ENCODE peak calls at places on chromosomes 1 and 21, in four cellular contexts. One of them, this sample, is unnamed.

GRCh38 chr1:199204231-199204630 is 565.4 kb downstream of the PTPRC start:
- DNase-seq in substantia nigra: no peak
- DNase-seq in RPMI8226: no peak
- DNase-seq in amniotic stem cell: no peak
- DNase-seq in this sample: no peak

GRCh38 chr1:108852541-108852940 is 4.4 kb downstream of the AKNAD1 start:
- DNase-seq in substantia nigra: peak
- DNase-seq in RPMI8226: no peak
- DNase-seq in amniotic stem cell: no peak
- DNase-seq in this sample: no peak

GRCh38 chr1:62194651-62195282 is at the start of gene L1TD1:
- DNase-seq in substantia nigra: no peak
- DNase-seq in RPMI8226: no peak
- DNase-seq in amniotic stem cell: no peak
- DNase-seq in this sample: no peak

GRCh38 chr1:117967900-117968299 is 38.4 kb downstream of the WDR3 start:
- DNase-seq in substantia nigra: no peak
- DNase-seq in RPMI8226: peak
- DNase-seq in amniotic stem cell: no peak
- DNase-seq in this sample: no peak

GRCh38 chr21:43703068-43703880 is 15.7 kb upstream of the PDXK start:
- DNase-seq in substantia nigra: no peak
- DNase-seq in RPMI8226: no peak
- DNase-seq in amniotic stem cell: no peak
- DNase-seq in this sample: no peak

GRCh38 chr1:10208537-10208936 is 1.8 kb upstream of the KIF1B start:
- DNase-seq in substantia nigra: no peak
- DNase-seq in RPMI8226: no peak
- DNase-seq in amniotic stem cell: no peak
- DNase-seq in this sample: no peak

GRCh38 chr1:109479901-109480300 is 3.8 kb upstream of the ATXN7L2 start:
- DNase-seq in substantia nigra: no peak
- DNase-seq in RPMI8226: no peak
- DNase-seq in amniotic stem cell: no peak
- DNase-seq in this sample: no peak

GRCh38 chr1:154191990-154192450 is at the start of gene TPM3:
- DNase-seq in substantia nigra: no peak
- DNase-seq in RPMI8226: no peak
- DNase-seq in amniotic stem cell: no peak
- DNase-seq in this sample: no peak

GRCh38 chr1:57377731-57378139 is 46.1 kb downstream of the DAB1 start:
- DNase-seq in substantia nigra: no peak
- DNase-seq in RPMI8226: no peak
- DNase-seq in amniotic stem cell: no peak
- DNase-seq in this sample: no peak

GRCh38 chr1:25873120-25873519 is 2.4 kb downstream of the PAQR7 start:
- DNase-seq in substantia nigra: no peak
- DNase-seq in RPMI8226: peak
- DNase-seq in amniotic stem cell: no peak
- DNase-seq in this sample: no peak

GRCh38 chr21:31566611-31567010 is 92.9 kb upstream of the SOD1 start:
- DNase-seq in substantia nigra: peak
- DNase-seq in RPMI8226: no peak
- DNase-seq in amniotic stem cell: no peak
- DNase-seq in this sample: no peak

GRCh38 chr21:46153259-46154154 is 1.9 kb downstream of the FTCD start:
- DNase-seq in substantia nigra: peak
- DNase-seq in RPMI8226: peak
- DNase-seq in amniotic stem cell: no peak
- DNase-seq in this sample: no peak

GRCh38 chr1:226535626-226536025 is 12.9 kb upstream of the STUM start:
- DNase-seq in substantia nigra: no peak
- DNase-seq in RPMI8226: no peak
- DNase-seq in amniotic stem cell: no peak
- DNase-seq in this sample: no peak

GRCh38 chr1:82269466-82269865 is 468.7 kb downstream of the ADGRL2 start:
- DNase-seq in substantia nigra: no peak
- DNase-seq in RPMI8226: no peak
- DNase-seq in amniotic stem cell: peak
- DNase-seq in this sample: no peak

GRCh38 chr1:2493218-2493617 is 17.1 kb downstream of the PLCH2 start:
- DNase-seq in substantia nigra: no peak
- DNase-seq in RPMI8226: no peak
- DNase-seq in amniotic stem cell: no peak
- DNase-seq in this sample: no peak

GRCh38 chr1:224615861-224616760 is at the start of gene CNIH3:
- DNase-seq in substantia nigra: no peak
- DNase-seq in RPMI8226: peak
- DNase-seq in amniotic stem cell: no peak
- DNase-seq in this sample: no peak

GRCh38 chr1:77889240-77889637 is 815 bp downstream of the NEXN start:
- DNase-seq in substantia nigra: no peak
- DNase-seq in RPMI8226: no peak
- DNase-seq in amniotic stem cell: peak
- DNase-seq in this sample: peak

GRCh38 chr1:8751984-8752383 is 65.5 kb downstream of the RERE start:
- DNase-seq in substantia nigra: no peak
- DNase-seq in RPMI8226: no peak
- DNase-seq in amniotic stem cell: no peak
- DNase-seq in this sample: no peak

GRCh38 chr1:71667224-71667623 is 586.4 kb upstream of the ZRANB2 start:
- DNase-seq in substantia nigra: no peak
- DNase-seq in RPMI8226: no peak
- DNase-seq in amniotic stem cell: no peak
- DNase-seq in this sample: no peak

This sample was measured in AG04450.